ENCODE peak calls at places on chromosomes 4 and X, in four cellular contexts. B is tibial artery, F is suprapubic skin, J is RWPE1. G is an unnamed sample.

GRCh38 chr4:68907230-68907629 is 44.4 kb downstream of the UGT2A3 start:
- DNase-seq in J (no peak), B (no peak), F (no peak), G (no peak)

GRCh38 chr4:137238456-137238855 is 293.8 kb downstream of the PCDH18 start:
- DNase-seq in F (no peak), J (no peak), B (no peak), G (no peak)

GRCh38 chr4:55175779-55176231 is 50.4 kb upstream of the KDR start:
- DNase-seq in F (no peak), B (no peak), J (no peak), G (no peak)

GRCh38 chrX:45851434-45851991 is 650.8 kb upstream of the DIPK2B start:
- DNase-seq in J (peak), F (no peak), B (no peak), G (peak)

GRCh38 chr4:116358633-116359222 is 726.6 kb downstream of the TRAM1L1 start:
- DNase-seq in B (peak), F (no peak), J (peak), G (no peak)

GRCh38 chr4:126906466-126906865 is 726.3 kb upstream of the INTU start:
- DNase-seq in J (no peak), F (no peak), B (no peak), G (no peak)

GRCh38 chr4:83248486-83248885 is 36.1 kb downstream of the COQ2 start:
- DNase-seq in J (peak), F (no peak), B (no peak), G (no peak)

GRCh38 chrX:75544760-75545159 is 21.9 kb upstream of the ZDHHC15 start:
- DNase-seq in F (no peak), B (no peak), J (no peak), G (no peak)

GRCh38 chrX:12494400-12495138 is 296.6 kb upstream of the PRPS2 start:
- DNase-seq in B (no peak), J (no peak), F (no peak), G (no peak)

GRCh38 chr4:39614487-39615162 is 24.0 kb downstream of the SMIM14 start:
- DNase-seq in F (no peak), B (no peak), J (no peak), G (no peak)

GRCh38 chrX:148382983-148383382 is 117.4 kb upstream of the AFF2 start:
- DNase-seq in F (no peak), B (no peak), J (no peak), G (no peak)

GRCh38 chr4:71639380-71639779 is 144.5 kb downstream of the GC start:
- DNase-seq in F (no peak), B (no peak), J (no peak), G (no peak)

GRCh38 chr4:77669911-77670590 is 64.4 kb downstream of the CXCL13 start:
- DNase-seq in F (no peak), B (no peak), J (no peak), G (no peak)

GRCh38 chr4:79964020-79964714 is 108.9 kb downstream of the ANTXR2 start:
- DNase-seq in F (no peak), J (no peak), B (no peak), G (no peak)

GRCh38 chr4:149914101-149914500 is 98.5 kb upstream of the IQCM start:
- DNase-seq in J (no peak), F (no peak), B (no peak), G (no peak)

GRCh38 chrX:124619710-124620109 is 273.3 kb downstream of the SH2D1A start:
- DNase-seq in B (no peak), J (no peak), F (no peak), G (no peak)

GRCh38 chr4:27662426-27662825 is 801.8 kb downstream of the STIM2 start:
- DNase-seq in J (no peak), F (no peak), B (no peak), G (no peak)

GRCh38 chr4:38193464-38193863 is 233.3 kb downstream of the PTTG2 start:
- DNase-seq in J (no peak), B (no peak), F (no peak), G (no peak)

GRCh38 chr4:6134612-6135220 is 65.6 kb downstream of the JAKMIP1 start:
- DNase-seq in J (no peak), F (no peak), B (no peak), G (no peak)

GRCh38 chr4:88320780-88321373 is 36.5 kb upstream of the PPM1K start:
- DNase-seq in J (no peak), B (peak), F (no peak), G (no peak)

GRCh38 chr4:142156246-142156645 is 519.9 kb downstream of the IL15 start:
- DNase-seq in J (no peak), F (no peak), B (no peak), G (no peak)

GRCh38 chr4:1290165-1290977 is 680 bp downstream of the MAEA start:
- DNase-seq in J (peak), B (no peak), F (peak), G (no peak)

GRCh38 chr4:6767341-6767724 is 15.2 kb upstream of the KIAA0232 start:
- DNase-seq in F (no peak), J (peak), B (no peak), G (no peak)

GRCh38 chr4:152044341-152044740 is 283.5 kb upstream of the GATB start:
- DNase-seq in B (no peak), J (no peak), F (no peak), G (no peak)

GRCh38 chrX:130555341-130555740 is 153.6 kb downstream of the RBMX2 start:
- DNase-seq in F (no peak), J (no peak), B (no peak), G (no peak)

GRCh38 chrX:85108165-85108564 is 104.5 kb downstream of the APOOL start:
- DNase-seq in F (no peak), B (no peak), J (no peak), G (no peak)

GRCh38 chr4:54187148-54187547 is 41.9 kb upstream of the PDGFRA start:
- DNase-seq in F (no peak), B (peak), J (no peak), G (peak)

GRCh38 chrX:49102221-49102620 is 21.3 kb downstream of the GPKOW start:
- DNase-seq in J (no peak), B (no peak), F (no peak), G (no peak)

GRCh38 chr4:7651461-7651921 is 216.8 kb upstream of the PSAPL1 start:
- DNase-seq in B (peak), F (no peak), J (peak), G (peak)

GRCh38 chrX:2677764-2678163 is 13.3 kb upstream of the CD99 start:
- DNase-seq in J (peak), F (peak), B (peak), G (peak)

GRCh38 chr4:128524311-128524710 is 236.7 kb upstream of the PGRMC2 start:
- DNase-seq in B (peak), F (no peak), J (peak), G (no peak)

GRCh38 chrX:141839856-141840255 is 1.7 kb downstream of the MAGEC3 start:
- DNase-seq in F (no peak), J (no peak), B (no peak), G (no peak)

GRCh38 chr4:89196056-89196674 is 84.8 kb downstream of the TIGD2 start:
- DNase-seq in B (no peak), F (no peak), J (no peak), G (no peak)

GRCh38 chr4:182338059-182338458 is 94.9 kb downstream of the TENM3 start:
- DNase-seq in J (no peak), B (no peak), F (no peak), G (no peak)

GRCh38 chrX:44462851-44463250 is 79.8 kb downstream of the FUNDC1 start:
- DNase-seq in B (peak), J (no peak), F (no peak), G (no peak)

G was measured in ovary.